ENCODE peak calls at places on chromosomes 7 and 10, in four cellular contexts. Q, C, A and M are unnamed samples.

GRCh38 chr7:114422478-114423217 is 8.0 kb downstream of the FOXP2 start:
- DNase-seq in C (no peak), A (no peak), Q (no peak), M (no peak)

GRCh38 chr10:124799196-124799595 is 2.4 kb upstream of the ABRAXAS2 start:
- DNase-seq in C (no peak), Q (no peak), A (no peak), M (no peak)

GRCh38 chr10:77038412-77038806 is 599.2 kb downstream of the KCNMA1 start:
- DNase-seq in C (no peak), Q (no peak), A (no peak), M (no peak)

GRCh38 chr7:9488555-9488954 is 1055.1 kb downstream of the NXPH1 start:
- DNase-seq in Q (no peak), A (no peak), C (no peak), M (no peak)

GRCh38 chr7:77460057-77460486 is 43.9 kb upstream of the GSAP start:
- DNase-seq in A (peak; percentile 43), Q (peak; percentile 80), C (no peak), M (no peak)

GRCh38 chr7:152462995-152463713 is 27.4 kb upstream of the KMT2C start:
- DNase-seq in A (no peak), C (no peak), Q (no peak), M (no peak)

GRCh38 chr7:64879097-64879730 is 23.9 kb upstream of the ZNF273 start:
- DNase-seq in Q (no peak), C (no peak), A (no peak), M (peak; percentile 9)

GRCh38 chr10:28179490-28180099 is 123.3 kb downstream of the MPP7 start:
- DNase-seq in Q (peak; percentile 46), C (no peak), A (peak; percentile 52), M (peak; percentile 23)

GRCh38 chr10:75593690-75594556 is 162.5 kb downstream of the LRMDA start:
- DNase-seq in A (no peak), C (no peak), Q (no peak), M (no peak)

GRCh38 chr7:81925530-81925929 is 155.7 kb upstream of the HGF start:
- DNase-seq in A (no peak), C (peak; percentile 46), Q (no peak), M (no peak)

GRCh38 chr7:100040575-100040974 is 9.0 kb upstream of the ZSCAN21 start:
- DNase-seq in C (no peak), Q (no peak), A (no peak), M (no peak)

GRCh38 chr7:159143780-159144755 is 599 bp downstream of the VIPR2 start:
- DNase-seq in A (no peak), Q (no peak), C (no peak), M (peak; percentile 71)

GRCh38 chr7:17500718-17501117 is 202.3 kb downstream of the AHR start:
- DNase-seq in A (no peak), C (no peak), Q (no peak), M (no peak)

GRCh38 chr7:40763319-40764287 is 628.8 kb downstream of the SUGCT start:
- DNase-seq in A (no peak), Q (no peak), C (no peak), M (peak; percentile 8)

GRCh38 chr10:10520391-10521385 is 497.0 kb upstream of the CELF2 start:
- DNase-seq in Q (no peak), C (peak; percentile 24), A (no peak), M (no peak)

GRCh38 chr10:122204691-122205489 is 66.2 kb upstream of the BTBD16 start:
- DNase-seq in Q (no peak), C (no peak), A (no peak), M (no peak)

GRCh38 chr7:47537716-47538640 is 43.9 kb downstream of the TNS3 start:
- DNase-seq in C (no peak), Q (no peak), A (no peak), M (no peak)

GRCh38 chr7:122535086-122535485 is 163.8 kb downstream of the RNF133 start:
- DNase-seq in Q (no peak), A (no peak), C (no peak), M (no peak)

GRCh38 chr7:66629659-66630058 is 978 bp downstream of the KCTD7 start:
- DNase-seq in Q (no peak), A (no peak), C (no peak), M (no peak)

GRCh38 chr7:27184342-27185012 is 555 bp downstream of the HOXA11 start:
- DNase-seq in Q (no peak), C (no peak), A (peak; percentile 51), M (peak; percentile 71)

GRCh38 chr7:99380823-99381663 is 6.5 kb downstream of the ARPC1B start:
- DNase-seq in C (peak; percentile 88), Q (peak; percentile 72), A (no peak), M (peak; percentile 30)

GRCh38 chr7:103989200-103989784 is at the start of gene RELN:
- DNase-seq in Q (peak; percentile 48), A (peak; percentile 29), C (no peak), M (peak; percentile 85)

GRCh38 chr10:8159628-8160165 is 105.2 kb downstream of the GATA3 start:
- DNase-seq in C (no peak), Q (no peak), A (no peak), M (no peak)

GRCh38 chr10:2791774-2792443 is 275.4 kb upstream of the PFKP start:
- DNase-seq in A (no peak), C (peak; percentile 87), Q (no peak), M (no peak)

DNA sequence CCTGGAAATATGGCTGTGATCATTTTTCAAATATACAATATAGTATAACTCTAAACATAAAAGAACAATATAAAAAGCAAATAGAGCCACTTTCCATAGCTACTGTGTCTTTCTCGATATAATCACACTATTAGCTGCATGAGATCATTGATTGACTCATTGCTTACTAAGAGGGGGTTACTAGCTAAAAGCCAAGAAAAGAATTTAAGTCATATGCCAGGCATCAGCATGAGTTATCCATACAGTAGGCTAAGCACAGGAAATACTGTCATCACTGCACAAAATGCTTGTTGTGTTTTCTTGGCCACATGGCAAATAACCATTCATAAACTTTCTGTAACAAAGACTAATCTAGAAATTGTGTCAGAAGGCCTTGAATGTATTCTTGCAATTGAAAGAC is 18.8 kb upstream of the ABCB5 start:
- DNase-seq in C (no peak), A (no peak), Q (no peak), M (no peak)
- TF ChIP-seq RFX5 in C (no peak), A (no peak), Q (no peak), M (no peak)

GRCh38 chr10:61478621-61479312 is 25.6 kb upstream of the TMEM26 start:
- DNase-seq in A (no peak), C (no peak), Q (no peak), M (no peak)

GRCh38 chr10:61477469-61477868 is 24.3 kb upstream of the TMEM26 start:
- DNase-seq in C (no peak), Q (no peak), A (no peak), M (no peak)

GRCh38 chr10:61472090-61472674 is 19.0 kb upstream of the TMEM26 start:
- DNase-seq in C (no peak), Q (no peak), A (no peak), M (no peak)

GRCh38 chr10:61476529-61476928 is 23.3 kb upstream of the TMEM26 start:
- DNase-seq in A (no peak), C (no peak), Q (no peak), M (no peak)

GRCh38 chr10:61475449-61475873 is 22.3 kb upstream of the TMEM26 start:
- DNase-seq in A (no peak), Q (no peak), C (no peak), M (no peak)
- TF ChIP-seq PBX3 in A (no peak), Q (no peak), C (no peak), M (peak; percentile 71)

GRCh38 chr10:78505657-78506056 is 472.0 kb downstream of the RPS24 start:
- DNase-seq in A (no peak), C (no peak), Q (no peak), M (no peak)
- TF ChIP-seq RFX5 in A (no peak), C (no peak), Q (no peak), M (no peak)

GRCh38 chr7:44050121-44050914 is 5.8 kb downstream of the DBNL start:
- DNase-seq in Q (no peak), C (no peak), A (no peak), M (no peak)
- TF ChIP-seq PBX3 in Q (no peak), C (no peak), A (no peak), M (no peak)

GRCh38 chr10:51074238-51075028 is at the start of gene PRKG1:
- DNase-seq in A (peak; percentile 41), Q (peak; percentile 5), C (no peak), M (peak; percentile 82)
- TF ChIP-seq RFX5 in A (no peak), Q (no peak), C (no peak), M (no peak)

DNA sequence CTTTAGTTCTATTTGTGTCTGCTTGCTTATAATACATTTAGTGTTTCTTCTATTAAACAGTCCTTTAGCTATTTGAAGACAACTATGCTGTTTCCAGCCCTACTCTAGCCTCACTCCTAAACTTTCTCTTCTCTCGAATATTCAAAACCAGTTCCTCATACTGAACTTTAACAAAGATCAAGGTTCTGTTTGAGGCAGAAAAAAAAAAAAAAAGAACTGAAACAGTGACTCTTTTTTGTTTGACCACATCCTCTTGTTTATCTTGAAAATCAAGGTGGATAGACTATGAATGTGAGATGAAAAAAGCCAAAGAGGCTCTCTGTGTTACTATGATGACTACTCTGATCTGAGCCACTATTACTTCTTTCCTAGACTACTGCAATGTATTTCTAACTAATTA is 154.3 kb downstream of the ZNF365 start:
- DNase-seq in Q (no peak), A (no peak), C (peak; percentile 79), M (no peak)
- TF ChIP-seq PBX3 in Q (no peak), A (no peak), C (no peak), M (no peak)

GRCh38 chr10:235921-236320 is 100.7 kb downstream of the ZMYND11 start:
- DNase-seq in Q (no peak), A (no peak), C (no peak), M (no peak)

GRCh38 chr10:241451-241850 is 106.2 kb downstream of the ZMYND11 start:
- DNase-seq in C (no peak), A (no peak), Q (no peak), M (no peak)

GRCh38 chr10:244227-244626 is 109.0 kb downstream of the ZMYND11 start:
- DNase-seq in A (no peak), Q (no peak), C (no peak), M (no peak)

GRCh38 chr10:234708-235406 is 99.6 kb downstream of the ZMYND11 start:
- DNase-seq in Q (no peak), C (no peak), A (no peak), M (no peak)

DNA sequence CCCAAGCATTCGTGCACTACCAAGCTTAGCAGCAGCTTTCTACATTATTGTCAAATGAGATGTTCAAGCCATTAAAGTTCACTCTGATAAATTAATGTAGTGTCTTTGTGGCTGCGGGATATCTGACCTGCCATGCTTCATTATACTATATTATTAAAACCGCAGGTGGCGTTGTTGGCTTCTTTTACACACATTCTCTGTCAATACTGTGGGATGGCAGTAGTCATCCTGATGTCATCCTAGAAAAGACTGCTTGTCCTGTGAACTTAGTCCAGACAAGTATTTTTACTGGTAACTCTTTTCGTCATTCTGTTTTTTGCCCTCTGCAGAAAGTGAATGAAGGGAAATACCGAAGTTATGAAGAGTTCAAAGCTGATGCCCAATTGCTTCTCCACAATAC is 103.9 kb downstream of the ZMYND11 start:
- DNase-seq in A (peak; percentile 18), C (no peak), Q (no peak), M (no peak)
- TF ChIP-seq RFX5 in A (no peak), C (no peak), Q (no peak), M (no peak)